ENCODE peak calls at places on chromosomes 2 and 18, in five cellular contexts. T, N, Q, H and E are unnamed samples. For H3K9me3, the result is how much of the 10 kb centered on the place peaks cover.

GRCh38 chr2:112891333-112891950 is 19.5 kb upstream of the IL37 start:
- DNase-seq in Q (no peak), H (no peak), T (no peak), N (peak), E (no peak)

GRCh38 chr2:219681301-219682290 is 54.2 kb downstream of the SLC4A3 start:
- DNase-seq in T (no peak), Q (no peak), H (no peak), N (no peak), E (no peak)

GRCh38 chr2:201440182-201440581 is 11.1 kb downstream of the TRAK2 start:
- DNase-seq in Q (no peak), N (peak), T (no peak), H (no peak), E (no peak)

GRCh38 chr2:122670932-122671331 is 915.5 kb downstream of the TSN start:
- DNase-seq in Q (no peak), N (no peak), T (no peak), H (no peak), E (no peak)

GRCh38 chr2:207245526-207245925 is 79.8 kb upstream of the KLF7 start:
- DNase-seq in H (no peak), N (no peak), Q (no peak), T (no peak), E (no peak)

GRCh38 chr2:195094330-195094729 is 562.7 kb upstream of the SLC39A10 start:
- DNase-seq in N (no peak), H (no peak), Q (no peak), T (no peak), E (no peak)

GRCh38 chr2:190123956-190124355 is 61.4 kb upstream of the MSTN start:
- DNase-seq in H (no peak), Q (no peak), N (no peak), T (no peak), E (no peak)

GRCh38 chr2:45342-46130 is 769 bp downstream of the FAM110C start:
- DNase-seq in H (no peak), N (no peak), T (peak), Q (no peak), E (no peak)

GRCh38 chr2:123363076-123363475 is 662.0 kb upstream of the CNTNAP5 start:
- DNase-seq in H (no peak), Q (no peak), T (no peak), N (no peak), E (no peak)

GRCh38 chr18:2108581-2108980 is 462.7 kb downstream of the METTL4 start:
- DNase-seq in N (no peak), H (no peak), Q (no peak), T (no peak), E (no peak)

GRCh38 chr18:32542221-32542798 is 71.6 kb upstream of the GAREM1 start:
- DNase-seq in Q (no peak), T (no peak), H (no peak), N (no peak), E (peak)

GRCh38 chr2:119267604-119268003 is 44.0 kb downstream of the STEAP3 start:
- DNase-seq in T (no peak), H (no peak), Q (no peak), N (no peak), E (no peak)

GRCh38 chr2:159677654-159678053 is 34.7 kb upstream of the MARCHF7 start:
- DNase-seq in H (no peak), T (no peak), N (no peak), Q (no peak), E (no peak)

GRCh38 chr2:218733615-218734021 is 23.0 kb downstream of the TTLL4 start:
- DNase-seq in Q (no peak), N (no peak), T (no peak), H (peak), E (no peak)

GRCh38 chr2:196718394-196718793 is 78.9 kb downstream of the CCDC150 start:
- DNase-seq in Q (no peak), N (no peak), T (no peak), H (no peak), E (peak)

GRCh38 chr2:42879913-42880737 is 87.7 kb upstream of the HAAO start:
- DNase-seq in H (peak), Q (peak), T (peak), N (no peak), E (peak)

GRCh38 chr2:42877936-42878335 is 85.6 kb upstream of the HAAO start:
- DNase-seq in Q (no peak), N (no peak), T (no peak), H (no peak), E (no peak)

GRCh38 chr2:42878581-42878980 is 86.2 kb upstream of the HAAO start:
- DNase-seq in N (no peak), Q (no peak), T (no peak), H (no peak), E (no peak)

GRCh38 chr2:42877532-42877931 is 85.1 kb upstream of the HAAO start:
- DNase-seq in T (no peak), Q (no peak), N (no peak), H (no peak), E (peak)

DNA sequence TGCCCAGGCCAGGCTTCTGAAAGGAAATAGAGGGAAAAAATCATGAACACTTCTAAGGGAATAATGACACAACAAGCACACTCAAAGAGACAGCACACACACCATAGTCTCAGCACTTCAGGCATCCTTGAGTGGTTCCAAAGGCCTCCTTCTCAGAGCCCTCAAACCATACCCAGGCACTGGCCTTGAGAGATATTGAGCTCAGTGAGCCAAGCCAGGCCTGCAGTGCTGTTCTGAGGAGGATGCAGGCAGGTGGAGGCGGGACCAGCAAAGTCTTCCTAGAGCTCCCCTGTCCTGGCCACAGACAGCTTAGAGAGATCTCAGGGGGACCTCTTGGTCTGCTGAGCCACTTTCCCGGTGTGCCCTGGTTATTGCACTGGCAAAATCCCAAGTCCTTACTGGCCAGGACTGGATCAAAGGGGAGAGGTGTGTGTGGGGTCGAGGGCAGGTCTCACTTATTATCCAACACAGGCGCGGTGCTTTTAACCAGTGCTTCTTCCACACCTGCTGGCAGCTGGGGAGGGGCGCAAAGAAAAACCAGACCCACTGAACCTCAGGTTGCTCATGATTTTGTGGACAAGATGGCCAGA is 86.8 kb upstream of the HAAO start:
- DNase-seq in H (no peak), N (no peak), T (no peak), Q (no peak), E (no peak)
- H3K4me3 ChIP-seq in H (no peak), N (no peak), T (no peak), Q (no peak), E (no peak)

DNA sequence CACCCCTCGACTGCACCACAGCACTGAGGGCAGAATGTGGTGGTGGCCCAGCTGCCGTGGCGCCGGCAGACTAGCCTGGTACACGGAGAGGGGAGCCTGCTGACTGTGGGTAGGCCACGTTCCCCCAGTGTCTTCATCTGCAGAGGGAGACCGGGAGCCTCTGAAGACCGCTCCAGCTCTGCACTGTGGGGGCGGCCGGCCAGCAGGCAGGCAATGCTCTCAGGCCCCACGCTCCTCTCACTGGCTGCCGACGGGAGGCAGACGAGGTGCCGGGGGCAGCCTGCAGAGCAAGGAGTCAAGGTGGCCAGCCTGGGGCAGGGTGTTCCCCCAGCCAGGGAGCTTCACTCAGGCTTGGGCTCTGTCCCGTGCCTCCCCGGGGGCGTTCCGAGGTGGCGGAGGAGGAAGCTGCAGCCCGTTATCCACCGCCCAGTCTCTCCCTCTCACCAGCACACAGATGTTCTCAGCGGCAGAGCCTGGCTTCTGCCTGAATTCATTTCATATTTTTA is 88.0 kb downstream of the HDAC4 start:
- DNase-seq in T (peak), H (peak), Q (peak), N (no peak), E (no peak)
- H3K27ac ChIP-seq in T (peak), H (no peak), Q (peak), N (no peak), E (peak)

GRCh38 chr2:95337829-95338228 is 40.7 kb downstream of the KCNIP3 start:
- DNase-seq in Q (peak), T (no peak), N (no peak), H (no peak), E (no peak)
- H3K9me3 ChIP-seq in Q (under half), T (under half), N (under half), H (under half), E (under half)

DNA sequence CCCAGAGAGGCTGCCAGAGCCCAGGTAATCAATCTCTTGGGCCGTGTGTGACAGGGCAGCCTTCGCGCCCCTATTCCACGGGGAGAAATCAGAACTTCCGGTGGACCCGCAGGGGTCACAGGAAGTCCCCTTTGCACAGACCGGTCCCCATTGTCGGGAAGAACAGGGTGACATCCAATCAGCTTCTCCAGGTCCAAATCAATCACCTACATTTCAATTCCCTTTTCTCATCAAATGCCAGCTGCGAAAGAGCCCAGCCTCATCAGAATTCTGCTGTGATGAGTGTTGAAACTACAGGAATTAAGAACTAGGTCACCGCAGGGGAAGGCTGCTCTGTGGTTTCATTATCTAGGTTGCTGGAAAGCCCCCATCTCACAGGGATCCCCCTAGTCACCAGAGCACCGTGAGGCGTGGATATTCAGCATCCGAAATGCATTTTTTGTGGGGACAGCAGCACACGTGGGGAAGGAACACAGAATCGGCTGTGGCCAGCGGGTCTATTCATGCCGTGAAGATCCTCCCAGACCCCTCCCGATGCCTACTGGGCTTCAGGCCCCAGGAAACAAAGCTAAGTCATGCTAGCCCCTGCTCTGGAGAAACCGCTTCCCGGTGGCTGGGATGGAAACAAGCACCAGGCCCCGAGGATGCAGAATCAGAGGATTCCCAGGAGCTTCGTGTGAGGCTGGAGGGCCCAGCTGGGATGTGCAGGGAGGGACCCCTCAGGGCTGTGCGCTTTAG is 193.7 kb upstream of the ID2 start:
- DNase-seq in H (no peak), Q (no peak), T (no peak), N (no peak), E (no peak)
- H3K4me3 ChIP-seq in H (no peak), Q (peak), T (no peak), N (no peak), E (no peak)

GRCh38 chr2:152400607-152401214 is 65.7 kb downstream of the FMNL2 start:
- DNase-seq in T (no peak), Q (no peak), N (no peak), H (no peak), E (no peak)
- H3K27ac ChIP-seq in T (no peak), Q (no peak), N (no peak), H (no peak), E (no peak)

GRCh38 chr2:4175343-4175742 is 472.0 kb downstream of the DCDC2C start:
- DNase-seq in N (no peak), Q (no peak), T (no peak), H (no peak), E (no peak)
- H3K9me3 ChIP-seq in N (under half), Q (half or more), T (under half), H (under half), E (under half)

GRCh38 chr2:36411962-36412444 is 56.4 kb downstream of the CRIM1 start:
- DNase-seq in N (no peak), Q (no peak), H (no peak), T (no peak), E (no peak)
- H3K4me3 ChIP-seq in N (no peak), Q (no peak), H (no peak), T (no peak), E (no peak)